ENCODE peak calls at places on chromosomes 16 and 17, in ten cellular contexts. One of them, this sample, is unnamed.

GRCh38 chr17:46194393-46195216 is 1.4 kb upstream of the KANSL1 start:
- DNase-seq in activated CD8-positive, alpha-beta memory T cell treated with anti-CD3 and anti-CD28 coated beads for 48 hours: no peak
- DNase-seq in hepatic stellate cell: peak
- DNase-seq in cerebellum: peak
- DNase-seq in EL: peak
- DNase-seq in erythroblast: peak
- DNase-seq in PC-9: no peak
- DNase-seq in breast epithelium: no peak
- DNase-seq in astrocyte of the spinal cord: peak
- DNase-seq in HS-27A: no peak
- DNase-seq in this sample: no peak

GRCh38 chr17:43034623-43035293 is 9.7 kb downstream of the RND2 start:
- DNase-seq in breast epithelium: no peak
- DNase-seq in erythroblast: no peak
- DNase-seq in astrocyte of the spinal cord: no peak
- DNase-seq in EL: no peak
- DNase-seq in HS-27A: no peak
- DNase-seq in activated CD8-positive, alpha-beta memory T cell treated with anti-CD3 and anti-CD28 coated beads for 48 hours: no peak
- DNase-seq in hepatic stellate cell: no peak
- DNase-seq in PC-9: no peak
- DNase-seq in cerebellum: no peak
- DNase-seq in this sample: no peak

GRCh38 chr17:5282639-5283217 is 644 bp downstream of the RABEP1 start:
- DNase-seq in EL: peak
- DNase-seq in HS-27A: no peak
- DNase-seq in activated CD8-positive, alpha-beta memory T cell treated with anti-CD3 and anti-CD28 coated beads for 48 hours: peak
- DNase-seq in astrocyte of the spinal cord: peak
- DNase-seq in hepatic stellate cell: peak
- DNase-seq in PC-9: no peak
- DNase-seq in breast epithelium: no peak
- DNase-seq in cerebellum: no peak
- DNase-seq in erythroblast: no peak
- DNase-seq in this sample: peak

GRCh38 chr16:61858996-61859395 is 177.2 kb downstream of the CDH8 start:
- DNase-seq in activated CD8-positive, alpha-beta memory T cell treated with anti-CD3 and anti-CD28 coated beads for 48 hours: no peak
- DNase-seq in erythroblast: no peak
- DNase-seq in PC-9: no peak
- DNase-seq in astrocyte of the spinal cord: peak
- DNase-seq in hepatic stellate cell: no peak
- DNase-seq in EL: peak
- DNase-seq in HS-27A: peak
- DNase-seq in cerebellum: no peak
- DNase-seq in breast epithelium: no peak
- DNase-seq in this sample: no peak

GRCh38 chr17:79892457-79893236 is 53.4 kb upstream of the CBX4 start:
- DNase-seq in erythroblast: no peak
- DNase-seq in astrocyte of the spinal cord: no peak
- DNase-seq in cerebellum: no peak
- DNase-seq in hepatic stellate cell: no peak
- DNase-seq in activated CD8-positive, alpha-beta memory T cell treated with anti-CD3 and anti-CD28 coated beads for 48 hours: no peak
- DNase-seq in HS-27A: no peak
- DNase-seq in EL: no peak
- DNase-seq in breast epithelium: peak
- DNase-seq in PC-9: no peak
- DNase-seq in this sample: peak

GRCh38 chr16:15735610-15736009 is 85.6 kb downstream of the NDE1 start:
- DNase-seq in breast epithelium: no peak
- DNase-seq in erythroblast: no peak
- DNase-seq in astrocyte of the spinal cord: no peak
- DNase-seq in EL: no peak
- DNase-seq in hepatic stellate cell: no peak
- DNase-seq in HS-27A: no peak
- DNase-seq in cerebellum: no peak
- DNase-seq in activated CD8-positive, alpha-beta memory T cell treated with anti-CD3 and anti-CD28 coated beads for 48 hours: no peak
- DNase-seq in PC-9: no peak
- DNase-seq in this sample: no peak

GRCh38 chr17:21019976-21020575 is 22.7 kb downstream of the USP22 start:
- DNase-seq in breast epithelium: no peak
- DNase-seq in hepatic stellate cell: peak
- DNase-seq in activated CD8-positive, alpha-beta memory T cell treated with anti-CD3 and anti-CD28 coated beads for 48 hours: no peak
- DNase-seq in EL: no peak
- DNase-seq in cerebellum: peak
- DNase-seq in erythroblast: peak
- DNase-seq in astrocyte of the spinal cord: no peak
- DNase-seq in HS-27A: no peak
- DNase-seq in PC-9: no peak
- DNase-seq in this sample: no peak

GRCh38 chr16:73909529-73910035 is 387.0 kb upstream of the PSMD7 start:
- DNase-seq in EL: no peak
- DNase-seq in hepatic stellate cell: no peak
- DNase-seq in cerebellum: no peak
- DNase-seq in breast epithelium: no peak
- DNase-seq in erythroblast: no peak
- DNase-seq in HS-27A: no peak
- DNase-seq in activated CD8-positive, alpha-beta memory T cell treated with anti-CD3 and anti-CD28 coated beads for 48 hours: no peak
- DNase-seq in PC-9: no peak
- DNase-seq in astrocyte of the spinal cord: no peak
- DNase-seq in this sample: no peak

GRCh38 chr16:72099377-72099818 is 5.8 kb downstream of the DHX38 start:
- DNase-seq in PC-9: no peak
- DNase-seq in EL: peak
- DNase-seq in erythroblast: peak
- DNase-seq in HS-27A: no peak
- DNase-seq in astrocyte of the spinal cord: peak
- DNase-seq in cerebellum: peak
- DNase-seq in activated CD8-positive, alpha-beta memory T cell treated with anti-CD3 and anti-CD28 coated beads for 48 hours: no peak
- DNase-seq in hepatic stellate cell: peak
- DNase-seq in breast epithelium: no peak
- DNase-seq in this sample: no peak

GRCh38 chr17:49959183-49959935 is 9.6 kb upstream of the DLX4 start:
- DNase-seq in cerebellum: no peak
- DNase-seq in HS-27A: no peak
- DNase-seq in breast epithelium: no peak
- DNase-seq in PC-9: peak
- DNase-seq in activated CD8-positive, alpha-beta memory T cell treated with anti-CD3 and anti-CD28 coated beads for 48 hours: no peak
- DNase-seq in astrocyte of the spinal cord: no peak
- DNase-seq in EL: peak
- DNase-seq in hepatic stellate cell: no peak
- DNase-seq in erythroblast: no peak
- DNase-seq in this sample: no peak

GRCh38 chr16:62940573-62940972 is 904.3 kb upstream of the CDH8 start:
- DNase-seq in HS-27A: no peak
- DNase-seq in activated CD8-positive, alpha-beta memory T cell treated with anti-CD3 and anti-CD28 coated beads for 48 hours: no peak
- DNase-seq in EL: no peak
- DNase-seq in hepatic stellate cell: no peak
- DNase-seq in erythroblast: no peak
- DNase-seq in breast epithelium: no peak
- DNase-seq in PC-9: no peak
- DNase-seq in cerebellum: no peak
- DNase-seq in astrocyte of the spinal cord: no peak
- DNase-seq in this sample: no peak

GRCh38 chr17:43916385-43916784 is 9.0 kb upstream of the MPP2 start:
- DNase-seq in astrocyte of the spinal cord: no peak
- DNase-seq in HS-27A: no peak
- DNase-seq in hepatic stellate cell: no peak
- DNase-seq in breast epithelium: no peak
- DNase-seq in PC-9: no peak
- DNase-seq in activated CD8-positive, alpha-beta memory T cell treated with anti-CD3 and anti-CD28 coated beads for 48 hours: no peak
- DNase-seq in EL: no peak
- DNase-seq in cerebellum: no peak
- DNase-seq in erythroblast: no peak
- DNase-seq in this sample: no peak

GRCh38 chr17:65278050-65278819 is 141.1 kb downstream of the RGS9 start:
- DNase-seq in hepatic stellate cell: peak
- DNase-seq in EL: peak
- DNase-seq in cerebellum: peak
- DNase-seq in breast epithelium: no peak
- DNase-seq in astrocyte of the spinal cord: peak
- DNase-seq in erythroblast: peak
- DNase-seq in HS-27A: no peak
- DNase-seq in activated CD8-positive, alpha-beta memory T cell treated with anti-CD3 and anti-CD28 coated beads for 48 hours: no peak
- DNase-seq in PC-9: peak
- DNase-seq in this sample: peak

GRCh38 chr17:36001109-36001735 is at the start of gene CCL15:
- DNase-seq in PC-9: no peak
- DNase-seq in hepatic stellate cell: no peak
- DNase-seq in cerebellum: no peak
- DNase-seq in HS-27A: no peak
- DNase-seq in erythroblast: no peak
- DNase-seq in breast epithelium: no peak
- DNase-seq in activated CD8-positive, alpha-beta memory T cell treated with anti-CD3 and anti-CD28 coated beads for 48 hours: no peak
- DNase-seq in astrocyte of the spinal cord: no peak
- DNase-seq in EL: no peak
- DNase-seq in this sample: no peak

GRCh38 chr16:87176735-87177134 is 140.5 kb downstream of the C16orf95 start:
- DNase-seq in PC-9: no peak
- DNase-seq in astrocyte of the spinal cord: no peak
- DNase-seq in erythroblast: no peak
- DNase-seq in activated CD8-positive, alpha-beta memory T cell treated with anti-CD3 and anti-CD28 coated beads for 48 hours: no peak
- DNase-seq in hepatic stellate cell: no peak
- DNase-seq in HS-27A: no peak
- DNase-seq in cerebellum: no peak
- DNase-seq in breast epithelium: no peak
- DNase-seq in EL: no peak
- DNase-seq in this sample: no peak

GRCh38 chr17:73742915-73743314 is 98.7 kb upstream of the SDK2 start:
- DNase-seq in EL: no peak
- DNase-seq in activated CD8-positive, alpha-beta memory T cell treated with anti-CD3 and anti-CD28 coated beads for 48 hours: no peak
- DNase-seq in astrocyte of the spinal cord: no peak
- DNase-seq in HS-27A: no peak
- DNase-seq in erythroblast: no peak
- DNase-seq in breast epithelium: no peak
- DNase-seq in cerebellum: no peak
- DNase-seq in hepatic stellate cell: no peak
- DNase-seq in PC-9: no peak
- DNase-seq in this sample: no peak

GRCh38 chr17:58643147-58643546 is 48.7 kb downstream of the TEX14 start:
- DNase-seq in hepatic stellate cell: peak
- DNase-seq in cerebellum: no peak
- DNase-seq in activated CD8-positive, alpha-beta memory T cell treated with anti-CD3 and anti-CD28 coated beads for 48 hours: no peak
- DNase-seq in breast epithelium: no peak
- DNase-seq in PC-9: peak
- DNase-seq in EL: peak
- DNase-seq in erythroblast: no peak
- DNase-seq in HS-27A: peak
- DNase-seq in astrocyte of the spinal cord: peak
- DNase-seq in this sample: no peak

GRCh38 chr17:59743842-59744241 is 36.4 kb downstream of the VMP1 start:
- DNase-seq in HS-27A: no peak
- DNase-seq in erythroblast: no peak
- DNase-seq in cerebellum: no peak
- DNase-seq in EL: no peak
- DNase-seq in PC-9: no peak
- DNase-seq in activated CD8-positive, alpha-beta memory T cell treated with anti-CD3 and anti-CD28 coated beads for 48 hours: no peak
- DNase-seq in hepatic stellate cell: no peak
- DNase-seq in astrocyte of the spinal cord: no peak
- DNase-seq in breast epithelium: no peak
- DNase-seq in this sample: no peak

GRCh38 chr17:63498621-63499195 is 21.8 kb downstream of the ACE start:
- DNase-seq in astrocyte of the spinal cord: peak
- DNase-seq in erythroblast: no peak
- DNase-seq in hepatic stellate cell: peak
- DNase-seq in PC-9: no peak
- DNase-seq in breast epithelium: no peak
- DNase-seq in EL: peak
- DNase-seq in HS-27A: no peak
- DNase-seq in cerebellum: no peak
- DNase-seq in activated CD8-positive, alpha-beta memory T cell treated with anti-CD3 and anti-CD28 coated beads for 48 hours: no peak
- DNase-seq in this sample: no peak

GRCh38 chr17:77344038-77344437 is 203.3 kb downstream of the SEC14L1 start:
- DNase-seq in cerebellum: no peak
- DNase-seq in PC-9: no peak
- DNase-seq in astrocyte of the spinal cord: no peak
- DNase-seq in erythroblast: no peak
- DNase-seq in EL: no peak
- DNase-seq in breast epithelium: no peak
- DNase-seq in hepatic stellate cell: no peak
- DNase-seq in activated CD8-positive, alpha-beta memory T cell treated with anti-CD3 and anti-CD28 coated beads for 48 hours: no peak
- DNase-seq in HS-27A: no peak
- DNase-seq in this sample: no peak

GRCh38 chr16:52283581-52284375 is 263.2 kb downstream of the TOX3 start:
- DNase-seq in HS-27A: no peak
- DNase-seq in EL: no peak
- DNase-seq in astrocyte of the spinal cord: no peak
- DNase-seq in breast epithelium: no peak
- DNase-seq in cerebellum: no peak
- DNase-seq in activated CD8-positive, alpha-beta memory T cell treated with anti-CD3 and anti-CD28 coated beads for 48 hours: no peak
- DNase-seq in erythroblast: no peak
- DNase-seq in hepatic stellate cell: no peak
- DNase-seq in PC-9: no peak
- DNase-seq in this sample: no peak

GRCh38 chr16:86297391-86297790 is 212.9 kb upstream of the FOXF1 start:
- DNase-seq in activated CD8-positive, alpha-beta memory T cell treated with anti-CD3 and anti-CD28 coated beads for 48 hours: no peak
- DNase-seq in hepatic stellate cell: peak
- DNase-seq in cerebellum: no peak
- DNase-seq in erythroblast: no peak
- DNase-seq in EL: peak
- DNase-seq in breast epithelium: no peak
- DNase-seq in astrocyte of the spinal cord: no peak
- DNase-seq in HS-27A: no peak
- DNase-seq in PC-9: no peak
- DNase-seq in this sample: no peak

GRCh38 chr17:77679589-77679988 is 278.9 kb upstream of the TNRC6C start:
- DNase-seq in breast epithelium: no peak
- DNase-seq in PC-9: no peak
- DNase-seq in HS-27A: no peak
- DNase-seq in astrocyte of the spinal cord: no peak
- DNase-seq in erythroblast: no peak
- DNase-seq in cerebellum: peak
- DNase-seq in activated CD8-positive, alpha-beta memory T cell treated with anti-CD3 and anti-CD28 coated beads for 48 hours: no peak
- DNase-seq in EL: no peak
- DNase-seq in hepatic stellate cell: no peak
- DNase-seq in this sample: no peak

GRCh38 chr16:12229759-12230594 is 253.4 kb downstream of the SNX29 start:
- DNase-seq in activated CD8-positive, alpha-beta memory T cell treated with anti-CD3 and anti-CD28 coated beads for 48 hours: no peak
- DNase-seq in EL: peak
- DNase-seq in PC-9: no peak
- DNase-seq in cerebellum: no peak
- DNase-seq in HS-27A: no peak
- DNase-seq in erythroblast: no peak
- DNase-seq in astrocyte of the spinal cord: peak
- DNase-seq in hepatic stellate cell: no peak
- DNase-seq in breast epithelium: no peak
- DNase-seq in this sample: no peak

GRCh38 chr17:55263565-55264272 is 1.0 kb upstream of the HLF start:
- DNase-seq in EL: no peak
- DNase-seq in breast epithelium: no peak
- DNase-seq in cerebellum: no peak
- DNase-seq in erythroblast: no peak
- DNase-seq in astrocyte of the spinal cord: no peak
- DNase-seq in PC-9: no peak
- DNase-seq in activated CD8-positive, alpha-beta memory T cell treated with anti-CD3 and anti-CD28 coated beads for 48 hours: no peak
- DNase-seq in hepatic stellate cell: no peak
- DNase-seq in HS-27A: no peak
- DNase-seq in this sample: no peak

GRCh38 chr17:44828919-44829557 is 1.0 kb downstream of the GJC1 start:
- DNase-seq in cerebellum: no peak
- DNase-seq in EL: peak
- DNase-seq in astrocyte of the spinal cord: peak
- DNase-seq in PC-9: no peak
- DNase-seq in hepatic stellate cell: no peak
- DNase-seq in HS-27A: no peak
- DNase-seq in erythroblast: peak
- DNase-seq in activated CD8-positive, alpha-beta memory T cell treated with anti-CD3 and anti-CD28 coated beads for 48 hours: no peak
- DNase-seq in breast epithelium: no peak
- DNase-seq in this sample: no peak

GRCh38 chr17:44310188-44310587 is 1.8 kb downstream of the RUNDC3A start:
- DNase-seq in hepatic stellate cell: no peak
- DNase-seq in breast epithelium: no peak
- DNase-seq in astrocyte of the spinal cord: no peak
- DNase-seq in erythroblast: no peak
- DNase-seq in activated CD8-positive, alpha-beta memory T cell treated with anti-CD3 and anti-CD28 coated beads for 48 hours: no peak
- DNase-seq in EL: no peak
- DNase-seq in cerebellum: no peak
- DNase-seq in HS-27A: no peak
- DNase-seq in PC-9: no peak
- DNase-seq in this sample: no peak

GRCh38 chr16:85498607-85499006 is 114.5 kb upstream of the GSE1 start:
- DNase-seq in HS-27A: no peak
- DNase-seq in activated CD8-positive, alpha-beta memory T cell treated with anti-CD3 and anti-CD28 coated beads for 48 hours: no peak
- DNase-seq in PC-9: no peak
- DNase-seq in hepatic stellate cell: no peak
- DNase-seq in erythroblast: no peak
- DNase-seq in breast epithelium: no peak
- DNase-seq in cerebellum: no peak
- DNase-seq in EL: no peak
- DNase-seq in astrocyte of the spinal cord: no peak
- DNase-seq in this sample: no peak